ENCODE peak calls at places on chromosomes 1 and 21, in nine cellular contexts. M, T, B, D, Q, L, A, O and G are unnamed samples.

GRCh38 chr1:218931331-218931730 is 242.3 kb upstream of the LYPLAL1 start:
- DNase-seq in D (no peak), B (no peak), T (no peak), O (no peak), M (no peak), Q (no peak), A (no peak), L (no peak), G (no peak)

GRCh38 chr1:211341999-211342398 is 15.4 kb downstream of the TRAF5 start:
- DNase-seq in D (no peak), T (no peak), O (no peak), B (no peak), M (no peak), L (no peak), A (no peak), Q (no peak), G (no peak)

GRCh38 chr1:174666248-174666647 is 218.5 kb downstream of the GPR52 start:
- DNase-seq in L (no peak), B (no peak), D (no peak), T (no peak), A (no peak), M (no peak), O (no peak), Q (no peak), G (no peak)

GRCh38 chr1:43540653-43541071 is 10.0 kb downstream of the PTPRF start:
- DNase-seq in L (peak), D (peak), Q (no peak), M (peak), T (no peak), B (peak), A (peak), O (no peak), G (no peak)

GRCh38 chr1:230493264-230493663 is 67.1 kb upstream of the PGBD5 start:
- DNase-seq in A (no peak), L (no peak), Q (no peak), O (no peak), T (no peak), B (no peak), D (no peak), M (no peak), G (no peak)

GRCh38 chr1:97816927-97817326 is 103.9 kb downstream of the DPYD start:
- DNase-seq in O (no peak), L (no peak), A (no peak), T (no peak), D (no peak), B (no peak), Q (no peak), M (no peak), G (no peak)

GRCh38 chr1:29684141-29684540 is 447.8 kb downstream of the PTPRU start:
- DNase-seq in O (no peak), A (peak), M (no peak), T (no peak), D (no peak), Q (no peak), B (no peak), L (no peak), G (peak)

GRCh38 chr1:26789953-26790352 is 2.2 kb downstream of the PIGV start:
- DNase-seq in M (no peak), Q (no peak), T (no peak), A (no peak), O (no peak), B (no peak), L (no peak), D (no peak), G (no peak)

GRCh38 chr1:10975567-10976326 is 36.7 kb upstream of the TARDBP start:
- DNase-seq in O (peak), M (no peak), D (no peak), B (no peak), Q (peak), T (no peak), L (peak), A (no peak), G (peak)

GRCh38 chr1:99371413-99371812 is 107.1 kb downstream of the PLPPR4 start:
- DNase-seq in B (no peak), D (no peak), A (no peak), L (no peak), O (no peak), M (no peak), Q (no peak), T (no peak), G (no peak)

GRCh38 chr1:204032642-204033235 is 40.2 kb upstream of the SOX13 start:
- DNase-seq in M (no peak), D (no peak), L (no peak), T (no peak), O (no peak), B (no peak), A (no peak), Q (no peak), G (no peak)

GRCh38 chr1:197903196-197903514 is 725 bp downstream of the C1orf53 start:
- DNase-seq in T (no peak), D (no peak), M (no peak), O (no peak), A (no peak), L (no peak), Q (no peak), B (no peak), G (no peak)

GRCh38 chr1:60126733-60127132 is 53.2 kb upstream of the C1orf87 start:
- DNase-seq in B (no peak), O (no peak), L (no peak), A (no peak), M (no peak), T (no peak), D (no peak), Q (no peak), G (no peak)

GRCh38 chr1:14817223-14818170 is 219.0 kb downstream of the KAZN start:
- DNase-seq in L (no peak), B (no peak), T (no peak), O (no peak), Q (no peak), A (no peak), D (no peak), M (no peak), G (no peak)

GRCh38 chr1:180571832-180572636 is 13.3 kb downstream of the OVAAL start:
- DNase-seq in Q (no peak), M (no peak), D (no peak), B (no peak), T (no peak), L (no peak), O (no peak), A (no peak), G (no peak)

GRCh38 chr21:45537746-45538291 is 4.4 kb downstream of the SLC19A1 start:
- DNase-seq in B (peak), D (peak), O (peak), Q (peak), A (peak), L (peak), M (peak), T (no peak), G (peak)

GRCh38 chr1:2290171-2290578 is 62.1 kb downstream of the SKI start:
- DNase-seq in Q (no peak), D (no peak), M (no peak), L (no peak), T (no peak), O (no peak), B (no peak), A (no peak), G (no peak)

GRCh38 chr1:100178092-100178491 is at the start of gene LRRC39:
- DNase-seq in M (no peak), Q (no peak), L (no peak), A (no peak), D (no peak), T (peak), B (no peak), O (no peak), G (no peak)

GRCh38 chr1:25754421-25755195 is 45.4 kb upstream of the SELENON start:
- DNase-seq in B (no peak), L (no peak), Q (no peak), O (no peak), A (no peak), D (no peak), M (no peak), T (no peak), G (no peak)

GRCh38 chr1:56064705-56065104 is 514.7 kb downstream of the PLPP3 start:
- DNase-seq in T (no peak), O (no peak), Q (no peak), B (no peak), L (no peak), D (no peak), M (no peak), A (no peak), G (no peak)

GRCh38 chr1:242454262-242455051 is 70.0 kb downstream of the PLD5 start:
- DNase-seq in Q (no peak), L (no peak), O (no peak), D (no peak), M (no peak), A (no peak), T (peak), B (no peak), G (no peak)

GRCh38 chr1:104378414-104378813 is 628.7 kb downstream of the AMY1C start:
- DNase-seq in O (no peak), Q (no peak), A (no peak), L (no peak), T (no peak), D (no peak), M (no peak), B (no peak), G (no peak)

GRCh38 chr1:74485622-74486021 is 26.8 kb downstream of the LRRC53 start:
- DNase-seq in M (no peak), A (no peak), O (no peak), B (no peak), T (no peak), D (no peak), Q (no peak), L (no peak), G (no peak)

GRCh38 chr1:242629396-242629795 is 104.9 kb upstream of the PLD5 start:
- DNase-seq in B (no peak), Q (no peak), A (no peak), D (no peak), M (no peak), L (no peak), T (no peak), O (no peak), G (no peak)

GRCh38 chr1:54498383-54499096 is 49.5 kb upstream of the ACOT11 start:
- DNase-seq in O (no peak), L (no peak), M (no peak), A (no peak), B (no peak), T (no peak), Q (no peak), D (no peak), G (no peak)
- H3K4me3 ChIP-seq in O (no peak), L (peak), M (no peak), A (no peak), B (no peak), T (no peak), Q (peak), D (peak), G (peak)

GRCh38 chr21:42654913-42655796 is 1.7 kb downstream of the PDE9A start:
- DNase-seq in B (no peak), L (no peak), Q (no peak), A (no peak), T (no peak), O (no peak), M (no peak), D (no peak), G (no peak)
- H3K4me3 ChIP-seq in B (peak), L (peak), Q (peak), A (peak), T (peak), O (peak), M (peak), D (peak), G (peak)

GRCh38 chr1:167247754-167248153 is 27.1 kb downstream of the POU2F1 start:
- DNase-seq in A (no peak), M (no peak), Q (no peak), D (no peak), O (no peak), B (no peak), L (no peak), T (no peak), G (no peak)

GRCh38 chr1:167249702-167250101 is 29.0 kb downstream of the POU2F1 start:
- DNase-seq in T (no peak), O (no peak), A (no peak), L (no peak), B (no peak), Q (no peak), M (no peak), D (no peak), G (no peak)

GRCh38 chr1:167248707-167249642 is 28.3 kb downstream of the POU2F1 start:
- DNase-seq in O (no peak), Q (no peak), T (no peak), B (no peak), D (no peak), A (no peak), L (no peak), M (no peak), G (no peak)

GRCh38 chr1:167250482-167250881 is 29.8 kb downstream of the POU2F1 start:
- DNase-seq in M (no peak), A (no peak), T (no peak), B (no peak), Q (no peak), O (no peak), L (no peak), D (no peak), G (no peak)

DNA sequence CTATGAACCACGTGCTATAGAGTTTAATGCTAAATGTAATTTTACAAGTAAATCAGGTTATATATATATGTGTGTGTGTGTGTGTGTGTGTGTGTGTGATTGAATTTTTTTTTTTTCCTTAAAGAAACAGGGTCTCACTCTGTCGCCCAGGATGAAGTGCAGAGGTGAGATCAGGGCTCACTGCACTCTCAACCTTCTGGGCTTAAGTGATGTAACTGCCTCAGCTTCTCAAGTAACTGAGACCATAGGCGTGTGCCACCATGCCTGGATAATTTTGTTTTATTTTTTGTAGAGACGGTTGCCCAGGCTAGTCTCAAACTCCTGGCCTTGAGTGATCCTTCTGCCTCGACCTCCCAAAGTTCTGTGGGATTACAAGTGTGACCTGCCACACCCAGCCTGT is 26.3 kb downstream of the POU2F1 start:
- DNase-seq in M (no peak), A (no peak), D (no peak), L (no peak), O (no peak), B (no peak), Q (no peak), T (no peak), G (no peak)
- H3K4me3 ChIP-seq in M (no peak), A (no peak), D (no peak), L (no peak), O (no peak), B (no peak), Q (no peak), T (no peak), G (no peak)

GRCh38 chr1:186304982-186305949 is 69.8 kb downstream of the TPR start:
- DNase-seq in M (no peak), B (no peak), D (no peak), L (no peak), T (peak), A (no peak), O (no peak), Q (no peak), G (no peak)
- H3K4me3 ChIP-seq in M (no peak), B (no peak), D (no peak), L (no peak), T (no peak), A (no peak), O (no peak), Q (no peak), G (no peak)

DNA sequence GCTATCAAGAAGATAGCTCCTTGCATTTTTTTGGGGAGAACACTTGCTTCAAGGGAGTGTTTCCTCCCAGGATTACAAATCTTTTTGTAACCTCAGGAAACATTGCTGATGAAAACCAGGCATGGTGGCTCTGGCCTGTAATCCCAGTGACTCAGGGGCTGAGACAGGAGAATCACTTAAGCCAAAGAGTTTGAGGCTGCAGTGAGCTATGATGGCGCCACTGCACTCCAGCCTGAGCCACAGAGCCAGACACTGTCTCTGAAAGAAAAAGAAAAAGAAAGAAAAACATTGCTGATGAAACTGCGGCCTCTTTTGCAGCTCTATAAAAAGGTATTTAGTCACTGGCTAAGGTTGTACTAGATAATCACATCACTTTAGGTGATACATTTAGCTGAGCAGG is 7.3 kb downstream of the RNU1-2 start:
- DNase-seq in A (peak), L (no peak), B (no peak), Q (no peak), T (peak), M (no peak), D (no peak), O (no peak), G (no peak)
- H3K4me3 ChIP-seq in A (peak), L (no peak), B (no peak), Q (peak), T (no peak), M (no peak), D (no peak), O (no peak), G (no peak)

GRCh38 chr1:111214884-111215283 is 12.6 kb upstream of the CHI3L2 start:
- DNase-seq in M (no peak), O (no peak), D (no peak), T (no peak), Q (no peak), B (no peak), A (no peak), L (no peak), G (no peak)

GRCh38 chr1:111218947-111219346 is 8.6 kb upstream of the CHI3L2 start:
- DNase-seq in T (no peak), B (no peak), Q (no peak), D (no peak), A (no peak), O (no peak), M (no peak), L (no peak), G (no peak)

GRCh38 chr1:111214086-111214801 is 13.3 kb upstream of the CHI3L2 start:
- DNase-seq in Q (no peak), M (no peak), L (no peak), T (no peak), O (no peak), D (no peak), B (no peak), A (no peak), G (no peak)

GRCh38 chr1:111217183-111217910 is 10.2 kb upstream of the CHI3L2 start:
- DNase-seq in A (no peak), M (no peak), L (no peak), T (no peak), D (no peak), B (no peak), Q (no peak), O (no peak), G (no peak)

DNA sequence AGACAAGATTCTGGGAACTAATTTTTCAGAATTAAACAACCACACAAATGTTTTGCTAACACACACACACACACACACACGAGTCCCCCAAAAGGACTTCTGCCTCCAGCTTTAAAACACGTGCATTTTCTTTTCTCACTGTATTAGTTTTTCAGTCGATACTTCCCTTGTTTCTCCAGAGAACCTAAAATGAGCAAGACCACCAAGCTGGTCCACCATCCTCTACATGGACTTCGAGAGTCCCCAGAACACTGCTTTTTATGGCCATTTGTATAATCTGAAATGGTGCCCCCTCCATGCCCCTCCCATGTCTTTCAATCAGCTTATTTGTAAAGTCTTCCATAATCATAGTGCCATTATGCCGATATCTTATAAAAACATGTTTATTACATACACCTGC is 10.8 kb upstream of the CHI3L2 start:
- DNase-seq in B (no peak), Q (no peak), D (no peak), T (no peak), L (no peak), A (no peak), M (no peak), O (no peak), G (no peak)
- H3K4me3 ChIP-seq in B (no peak), Q (no peak), D (peak), T (no peak), L (no peak), A (no peak), M (no peak), O (no peak), G (no peak)